ENCODE peak calls at places on chromosomes 5 and 9, in six cellular contexts. R, W, Z, U, P and I are unnamed samples. For H3K9me3, the result is how much of the 10 kb centered on the place peaks cover.

GRCh38 chr9:8647824-8648223 is 848.2 kb upstream of the DMAC1 start:
- DNase-seq in Z (no peak), R (no peak), P (no peak), W (no peak), U (no peak), I (no peak)

GRCh38 chr5:109275919-109276318 is 133.9 kb downstream of the PJA2 start:
- DNase-seq in W (no peak), P (no peak), U (no peak), Z (no peak), R (no peak), I (no peak)

GRCh38 chr9:70111641-70112236 is 68.1 kb downstream of the MAMDC2 start:
- DNase-seq in U (no peak), Z (no peak), P (no peak), R (peak), W (peak), I (no peak)

GRCh38 chr5:35826561-35826960 is 30.1 kb upstream of the IL7R start:
- DNase-seq in R (no peak), P (no peak), Z (no peak), W (no peak), U (no peak), I (no peak)

GRCh38 chr5:10502578-10502977 is 60.9 kb downstream of the ROPN1L start:
- DNase-seq in W (no peak), R (no peak), U (no peak), P (no peak), Z (no peak), I (peak)

GRCh38 chr5:14469485-14470377 is 111.9 kb upstream of the OTULINL start:
- DNase-seq in W (no peak), U (no peak), P (no peak), Z (no peak), R (no peak), I (no peak)

GRCh38 chr5:16628376-16628775 is 11.6 kb upstream of the RETREG1 start:
- DNase-seq in P (no peak), U (no peak), W (no peak), R (no peak), Z (no peak), I (no peak)

GRCh38 chr9:32069169-32069813 is 315.2 kb upstream of the ACO1 start:
- DNase-seq in R (peak), U (no peak), Z (no peak), P (no peak), W (no peak), I (peak)

GRCh38 chr9:128128836-128129590 is 1.5 kb upstream of the PTGES2 start:
- DNase-seq in Z (no peak), P (no peak), W (no peak), R (no peak), U (no peak), I (no peak)

GRCh38 chr5:1488882-1489680 is 34.7 kb downstream of the LPCAT1 start:
- DNase-seq in Z (no peak), W (peak), R (no peak), P (peak), U (no peak), I (no peak)

GRCh38 chr5:81856948-81857928 is 106.3 kb upstream of the SSBP2 start:
- DNase-seq in P (no peak), W (no peak), U (no peak), R (peak), Z (no peak), I (peak)

GRCh38 chr5:129003232-129003631 is 37.9 kb downstream of the SLC27A6 start:
- DNase-seq in Z (no peak), U (no peak), P (no peak), W (no peak), R (no peak), I (no peak)

GRCh38 chr5:124663101-124663506 is 83.3 kb downstream of the ZNF608 start:
- DNase-seq in Z (no peak), W (no peak), U (peak), R (no peak), P (peak), I (no peak)

GRCh38 chr5:156094001-156094400 is 233.0 kb upstream of the SGCD start:
- DNase-seq in P (peak), Z (peak), U (no peak), W (peak), R (no peak), I (peak)

GRCh38 chr5:31270396-31270795 is 76.9 kb downstream of the CDH6 start:
- DNase-seq in W (peak), R (no peak), U (no peak), Z (peak), P (no peak), I (no peak)

GRCh38 chr5:58670620-58671019 is 87.7 kb downstream of the RAB3C start:
- DNase-seq in U (no peak), R (no peak), P (no peak), Z (no peak), W (no peak), I (no peak)

DNA sequence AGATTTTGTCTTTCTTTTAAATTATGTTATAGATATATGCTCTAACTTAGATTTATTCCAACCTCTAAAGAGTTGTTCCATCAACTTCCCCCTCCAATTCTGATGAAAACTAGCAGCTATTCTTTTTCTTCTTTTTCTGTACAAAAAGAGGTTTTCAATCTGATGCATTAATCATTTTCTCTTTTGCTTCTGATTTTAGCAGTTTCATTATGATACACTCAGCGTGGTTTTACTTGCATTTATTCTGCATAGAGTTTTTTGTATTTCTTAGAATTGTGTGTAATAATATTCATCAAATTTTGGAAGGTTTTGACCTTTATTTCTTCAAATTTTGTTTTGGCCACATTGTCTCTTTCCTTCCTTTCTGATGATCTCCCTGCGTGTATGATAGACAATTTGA is 968.1 kb upstream of the CDH18 start:
- DNase-seq in W (no peak), P (no peak), Z (no peak), R (no peak), U (no peak), I (no peak)
- H3K9me3 ChIP-seq in W (under half), P (under half), Z (under half), R (under half), U (under half), I (under half)

GRCh38 chr9:99222416-99223280 is 566 bp downstream of the SEC61B start:
- DNase-seq in P (no peak), W (peak), Z (no peak), R (no peak), U (no peak), I (no peak)

GRCh38 chr9:99226054-99226453 is 4.0 kb downstream of the SEC61B start:
- DNase-seq in P (no peak), U (no peak), Z (no peak), R (no peak), W (no peak), I (no peak)

GRCh38 chr9:99221623-99222415 is at the start of the genes ALG2 and SEC61B:
- DNase-seq in U (peak), W (peak), R (peak), P (peak), Z (peak), I (peak)

GRCh38 chr9:99224445-99224844 is 2.4 kb downstream of the SEC61B start:
- DNase-seq in P (no peak), W (no peak), U (no peak), Z (no peak), R (no peak), I (no peak)

DNA sequence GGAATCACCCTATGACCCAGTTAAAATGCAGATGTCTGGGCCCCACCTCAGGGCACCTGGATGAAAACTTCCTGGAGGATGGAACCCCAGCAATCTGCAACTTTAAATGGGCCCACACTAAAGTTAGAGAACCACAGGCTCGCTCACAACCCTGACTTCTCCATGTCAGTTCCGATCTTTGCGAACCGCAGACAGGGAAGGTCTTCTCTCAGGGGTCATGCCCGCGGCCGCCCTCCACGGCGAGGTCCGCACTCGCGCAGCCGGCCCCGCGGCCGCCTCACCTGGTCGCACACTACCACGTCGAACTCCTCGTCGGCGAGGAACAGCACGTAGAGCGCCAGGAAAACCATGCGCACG is 498 bp downstream of the ALG2 start:
- DNase-seq in Z (no peak), U (no peak), P (no peak), W (no peak), R (no peak), I (no peak)
- H3K23ac ChIP-seq in Z (peak), U (no peak), P (peak), W (peak), R (no peak), I (no peak)

GRCh38 chr5:126508251-126508961 is 85.2 kb downstream of the GRAMD2B start:
- DNase-seq in P (peak), Z (no peak), R (no peak), U (no peak), W (no peak), I (no peak)
- H3K9ac ChIP-seq in P (no peak), Z (no peak), R (no peak), U (no peak), W (no peak), I (no peak)

GRCh38 chr5:94103507-94104245 is 362.3 kb upstream of the POU5F2 start:
- DNase-seq in U (no peak), P (no peak), W (peak), R (no peak), Z (no peak), I (no peak)

GRCh38 chr5:94102849-94103248 is 361.4 kb upstream of the POU5F2 start:
- DNase-seq in R (no peak), U (no peak), W (no peak), Z (no peak), P (no peak), I (no peak)
- H3K9me3 ChIP-seq in R (under half), U (under half), W (under half), Z (under half), P (under half), I (under half)

GRCh38 chr9:131094015-131094414 is 2.3 kb upstream of the AIF1L start:
- DNase-seq in W (no peak), U (peak), Z (no peak), P (no peak), R (no peak), I (no peak)

GRCh38 chr9:131094622-131095021 is 1.7 kb upstream of the AIF1L start:
- DNase-seq in W (peak), Z (no peak), P (peak), U (peak), R (no peak), I (no peak)

GRCh38 chr9:131097259-131097947 is 1.1 kb downstream of the AIF1L start:
- DNase-seq in P (no peak), R (no peak), W (no peak), Z (no peak), U (no peak), I (no peak)

GRCh38 chr9:131096490-131097258 is at the start of gene AIF1L:
- DNase-seq in R (peak), W (no peak), U (peak), P (no peak), Z (peak), I (peak)

DNA sequence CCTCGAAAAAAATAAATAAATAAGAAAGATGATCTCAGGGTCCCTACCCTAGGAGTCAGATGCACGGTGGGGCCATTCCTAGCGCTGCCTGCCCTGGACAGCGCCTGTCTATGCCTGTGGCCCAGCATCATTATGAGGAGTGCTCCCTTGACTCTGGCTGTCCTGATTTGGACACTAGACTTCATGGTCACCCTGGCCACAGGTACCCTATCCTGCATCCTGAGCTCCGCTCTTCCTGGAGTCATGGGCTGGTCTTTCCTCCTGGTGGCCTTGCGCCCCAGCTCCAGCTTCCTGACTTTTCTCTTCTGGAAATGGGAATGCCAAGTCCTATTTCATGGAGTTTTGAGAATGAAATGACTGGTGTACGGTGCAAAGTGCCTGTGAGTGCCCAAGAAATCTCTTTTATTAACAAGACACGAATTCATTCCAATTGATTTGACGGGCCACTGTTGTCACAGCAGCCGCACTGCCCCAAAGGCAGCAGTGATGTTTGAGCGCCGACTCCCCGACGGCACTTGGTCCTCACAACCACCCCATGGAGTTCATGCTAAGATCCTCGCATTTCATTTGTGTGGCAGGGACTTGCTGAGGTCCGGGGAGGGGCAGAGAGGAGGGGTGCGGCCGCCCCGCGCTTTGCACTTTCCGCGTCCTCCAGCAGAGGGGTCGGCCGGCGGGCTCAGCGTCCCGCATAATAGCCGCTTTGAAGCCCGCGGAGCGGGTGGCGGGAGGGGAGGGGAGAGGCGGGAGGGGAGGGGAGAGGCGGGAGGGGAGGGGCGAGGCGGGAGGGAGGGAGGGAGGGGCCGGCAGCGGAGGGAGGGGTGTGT is 453 bp upstream of the AIF1L start:
- DNase-seq in P (peak), U (peak), Z (peak), R (peak), W (no peak), I (peak)
- H3K23ac ChIP-seq in P (no peak), U (no peak), Z (peak), R (no peak), W (no peak), I (no peak)

GRCh38 chr5:15510816-15511215 is 10.8 kb downstream of the FBXL7 start:
- DNase-seq in Z (no peak), P (no peak), W (peak), U (no peak), R (no peak), I (no peak)
- H3K9ac ChIP-seq in Z (no peak), P (no peak), W (no peak), U (no peak), R (no peak), I (no peak)

DNA sequence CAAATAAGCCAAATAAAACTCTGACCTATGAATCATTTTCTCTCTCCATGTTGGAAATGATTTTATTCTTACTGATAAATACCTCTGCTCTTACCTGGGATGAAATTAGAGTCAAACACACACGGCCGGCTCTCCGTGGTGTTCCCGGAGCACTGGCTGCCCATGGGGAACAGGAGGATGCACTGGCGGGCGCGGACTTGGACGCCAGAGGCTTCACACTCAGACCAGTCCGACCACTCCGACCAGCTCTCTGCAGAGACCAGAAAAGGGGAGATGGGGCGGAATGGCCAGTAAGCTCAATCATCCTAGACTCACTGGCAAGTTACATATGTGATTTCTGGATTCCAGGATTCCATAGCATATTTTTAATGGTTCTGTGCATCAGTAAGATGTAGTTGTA is 494.1 kb downstream of the SEMA5A start:
- DNase-seq in W (no peak), Z (no peak), U (no peak), P (no peak), R (no peak), I (no peak)
- H3K9me3 ChIP-seq in W (under half), Z (under half), U (under half), P (under half), R (under half), I (under half)

GRCh38 chr5:64691333-64691732 is 1.0 kb downstream of the SHISAL2B start:
- DNase-seq in R (no peak), U (no peak), P (no peak), Z (peak), W (no peak), I (no peak)

GRCh38 chr5:64688965-64689364 is 1.3 kb upstream of the SHISAL2B start:
- DNase-seq in P (no peak), W (no peak), R (no peak), Z (no peak), U (no peak), I (no peak)

GRCh38 chr5:64693636-64694035 is 3.3 kb downstream of the SHISAL2B start:
- DNase-seq in W (no peak), Z (no peak), P (no peak), R (no peak), U (no peak), I (no peak)

GRCh38 chr5:64690104-64690416 is 243 bp upstream of the SHISAL2B start:
- DNase-seq in Z (no peak), U (no peak), R (no peak), W (no peak), P (no peak), I (no peak)

GRCh38 chr5:64690417-64691151 is at the start of gene SHISAL2B:
- DNase-seq in R (peak), P (peak), U (no peak), Z (peak), W (no peak), I (peak)
- H3K23ac ChIP-seq in R (no peak), P (no peak), U (no peak), Z (peak), W (no peak), I (no peak)

DNA sequence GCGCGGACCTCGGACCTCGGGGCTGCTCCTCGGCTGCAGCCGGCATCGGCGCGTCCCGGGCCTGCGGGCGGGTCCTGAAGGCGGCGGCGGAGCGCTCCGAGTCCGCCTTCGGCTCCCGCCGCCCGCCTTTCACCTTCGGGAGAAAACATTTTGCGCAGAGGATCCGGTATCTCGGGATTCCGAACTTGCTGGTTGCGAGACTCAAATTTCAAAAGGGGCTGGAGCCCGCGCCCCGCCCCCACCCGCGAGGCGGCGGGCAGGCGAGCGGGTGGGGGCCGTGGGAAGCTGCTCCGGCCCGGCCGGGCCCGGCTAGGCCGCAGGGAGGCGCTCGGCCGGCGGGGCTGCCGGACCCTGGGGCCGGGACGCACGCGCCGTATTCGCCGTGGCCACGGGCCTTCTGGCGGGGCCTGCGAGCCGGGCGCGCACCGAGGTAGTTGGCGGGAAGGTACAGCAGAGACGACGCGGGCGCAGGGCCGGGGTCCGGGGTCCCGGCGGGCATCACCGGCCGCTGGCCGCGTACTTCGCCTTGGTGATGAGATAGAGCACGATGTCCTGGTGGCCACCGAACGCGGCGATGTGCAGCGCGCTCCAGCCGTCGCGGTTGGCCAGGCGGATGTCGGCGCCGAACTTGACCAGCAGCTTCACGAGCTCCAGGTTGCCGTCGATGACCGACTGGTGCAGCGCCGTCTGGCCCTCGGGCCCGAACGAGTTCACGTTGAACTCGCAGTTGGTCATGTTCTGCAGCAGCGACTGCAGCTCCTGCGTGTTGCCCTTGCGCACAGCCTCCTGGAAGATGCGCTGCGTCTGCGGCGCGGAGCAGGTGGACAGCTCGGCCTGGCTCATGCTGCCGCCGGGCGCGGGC is 754 bp downstream of the NRARP start:
- DNase-seq in R (peak), W (peak), U (peak), Z (peak), P (peak), I (peak)
- H3K9ac ChIP-seq in R (peak), W (no peak), U (peak), Z (peak), P (no peak), I (no peak)

GRCh38 chr9:101408374-101409078 is 9.9 kb downstream of the ZNF189 start:
- DNase-seq in Z (no peak), R (no peak), P (peak), U (no peak), W (no peak), I (no peak)

GRCh38 chr9:101400120-101400519 is 1.5 kb downstream of the ZNF189 start:
- DNase-seq in P (peak), U (no peak), Z (no peak), W (no peak), R (no peak), I (no peak)

GRCh38 chr9:101398930-101399640 is 434 bp downstream of the ZNF189 start:
- DNase-seq in R (no peak), P (no peak), U (no peak), Z (no peak), W (no peak), I (no peak)

GRCh38 chr9:101399641-101399965 is 952 bp downstream of the ZNF189 start:
- DNase-seq in W (no peak), Z (no peak), P (peak), U (no peak), R (no peak), I (no peak)

DNA sequence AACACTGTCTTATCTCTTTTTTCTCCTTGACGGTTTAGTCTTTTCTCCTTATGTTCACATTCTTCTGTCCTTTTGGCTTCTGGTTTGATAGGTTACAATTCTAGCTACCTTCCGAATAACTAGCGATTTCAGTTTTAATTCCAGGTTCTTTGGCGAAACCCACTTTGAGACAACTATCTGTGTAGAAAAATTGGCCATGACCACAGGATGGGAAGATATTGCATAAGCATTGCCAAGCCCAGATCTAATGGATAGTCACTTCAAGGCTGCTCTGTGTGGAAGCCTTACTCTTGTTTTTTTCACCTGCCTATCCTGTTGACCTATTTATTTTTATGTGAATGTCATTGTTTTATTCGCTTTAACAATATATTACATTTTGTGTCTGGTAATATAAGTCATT is 5.2 kb downstream of the ZNF189 start:
- DNase-seq in P (no peak), U (no peak), R (no peak), W (no peak), Z (no peak), I (no peak)
- H3K9me3 ChIP-seq in P (half or more), U (under half), R (under half), W (under half), Z (half or more), I (under half)